ENCODE peak calls at places on chromosomes 4 and X, in six cellular contexts. One of them, this sample, is unnamed.

GRCh38 chrX:128396601-128397000 is 344.4 kb upstream of the ACTRT1 start:
- DNase-seq in cardiac muscle cell: no peak
- DNase-seq in NCI-H510A treated with DMSO at 0.1 percent for 48 hours: no peak
- DNase-seq in T-helper 9 cell: no peak
- DNase-seq in choroid plexus epithelial cell: no peak
- DNase-seq in NCI-H1092 treated with DMSO at 0.1 percent for 48 hours: no peak
- DNase-seq in this sample: no peak

GRCh38 chr4:22667332-22667731 is 25.4 kb upstream of the GBA3 start:
- DNase-seq in cardiac muscle cell: peak; percentile 88
- DNase-seq in NCI-H510A treated with DMSO at 0.1 percent for 48 hours: no peak
- DNase-seq in T-helper 9 cell: no peak
- DNase-seq in choroid plexus epithelial cell: peak; percentile 7
- DNase-seq in NCI-H1092 treated with DMSO at 0.1 percent for 48 hours: no peak
- DNase-seq in this sample: no peak

GRCh38 chrX:9367437-9367836 is 97.4 kb upstream of the TBL1X start:
- DNase-seq in cardiac muscle cell: no peak
- DNase-seq in NCI-H510A treated with DMSO at 0.1 percent for 48 hours: no peak
- DNase-seq in T-helper 9 cell: no peak
- DNase-seq in choroid plexus epithelial cell: no peak
- DNase-seq in NCI-H1092 treated with DMSO at 0.1 percent for 48 hours: no peak
- DNase-seq in this sample: no peak

GRCh38 chrX:38069273-38069672 is 62.9 kb downstream of the SYTL5 start:
- DNase-seq in cardiac muscle cell: no peak
- DNase-seq in NCI-H510A treated with DMSO at 0.1 percent for 48 hours: no peak
- DNase-seq in T-helper 9 cell: no peak
- DNase-seq in choroid plexus epithelial cell: no peak
- DNase-seq in NCI-H1092 treated with DMSO at 0.1 percent for 48 hours: no peak
- DNase-seq in this sample: no peak

GRCh38 chr4:23654791-23655190 is 235.1 kb downstream of the PPARGC1A start:
- DNase-seq in cardiac muscle cell: no peak
- DNase-seq in NCI-H510A treated with DMSO at 0.1 percent for 48 hours: no peak
- DNase-seq in T-helper 9 cell: no peak
- DNase-seq in choroid plexus epithelial cell: peak; percentile 0
- DNase-seq in NCI-H1092 treated with DMSO at 0.1 percent for 48 hours: no peak
- DNase-seq in this sample: no peak

GRCh38 chrX:148582353-148582752 is 81.9 kb downstream of the AFF2 start:
- DNase-seq in cardiac muscle cell: no peak
- DNase-seq in NCI-H510A treated with DMSO at 0.1 percent for 48 hours: no peak
- DNase-seq in T-helper 9 cell: no peak
- DNase-seq in choroid plexus epithelial cell: no peak
- DNase-seq in NCI-H1092 treated with DMSO at 0.1 percent for 48 hours: no peak
- DNase-seq in this sample: no peak

GRCh38 chr4:66475596-66475995 is 805.3 kb upstream of the EPHA5 start:
- DNase-seq in cardiac muscle cell: peak; percentile 29
- DNase-seq in NCI-H510A treated with DMSO at 0.1 percent for 48 hours: no peak
- DNase-seq in T-helper 9 cell: no peak
- DNase-seq in choroid plexus epithelial cell: peak; percentile 36
- DNase-seq in NCI-H1092 treated with DMSO at 0.1 percent for 48 hours: no peak
- DNase-seq in this sample: no peak

GRCh38 chrX:13151806-13152510 is 107.5 kb upstream of the FAM9C start:
- DNase-seq in cardiac muscle cell: peak; percentile 46
- DNase-seq in NCI-H510A treated with DMSO at 0.1 percent for 48 hours: no peak
- DNase-seq in T-helper 9 cell: peak; percentile 13
- DNase-seq in choroid plexus epithelial cell: peak; percentile 51
- DNase-seq in NCI-H1092 treated with DMSO at 0.1 percent for 48 hours: no peak
- DNase-seq in this sample: no peak

GRCh38 chr4:38188631-38189101 is 228.5 kb downstream of the PTTG2 start:
- DNase-seq in cardiac muscle cell: no peak
- DNase-seq in NCI-H510A treated with DMSO at 0.1 percent for 48 hours: no peak
- DNase-seq in T-helper 9 cell: no peak
- DNase-seq in choroid plexus epithelial cell: no peak
- DNase-seq in NCI-H1092 treated with DMSO at 0.1 percent for 48 hours: no peak
- DNase-seq in this sample: no peak

GRCh38 chrX:108091878-108092291 is 307 bp downstream of the ATG4A start:
- DNase-seq in cardiac muscle cell: no peak
- DNase-seq in NCI-H510A treated with DMSO at 0.1 percent for 48 hours: peak; percentile 53
- DNase-seq in T-helper 9 cell: no peak
- DNase-seq in choroid plexus epithelial cell: no peak
- DNase-seq in NCI-H1092 treated with DMSO at 0.1 percent for 48 hours: peak; percentile 35
- DNase-seq in this sample: no peak

GRCh38 chr4:76546282-76547166 is 111.5 kb downstream of the SHROOM3 start:
- DNase-seq in cardiac muscle cell: peak; percentile 85
- DNase-seq in NCI-H510A treated with DMSO at 0.1 percent for 48 hours: peak; percentile 31
- DNase-seq in T-helper 9 cell: no peak
- DNase-seq in choroid plexus epithelial cell: peak; percentile 89
- DNase-seq in NCI-H1092 treated with DMSO at 0.1 percent for 48 hours: no peak
- DNase-seq in this sample: peak; percentile 89

GRCh38 chr4:34615315-34615714 is 1629.0 kb downstream of the ARAP2 start:
- DNase-seq in cardiac muscle cell: no peak
- DNase-seq in NCI-H510A treated with DMSO at 0.1 percent for 48 hours: no peak
- DNase-seq in T-helper 9 cell: no peak
- DNase-seq in choroid plexus epithelial cell: no peak
- DNase-seq in NCI-H1092 treated with DMSO at 0.1 percent for 48 hours: no peak
- DNase-seq in this sample: no peak

GRCh38 chrX:139759637-139760036 is 51.7 kb upstream of the MCF2 start:
- DNase-seq in cardiac muscle cell: peak; percentile 39
- DNase-seq in NCI-H510A treated with DMSO at 0.1 percent for 48 hours: no peak
- DNase-seq in T-helper 9 cell: no peak
- DNase-seq in choroid plexus epithelial cell: peak; percentile 60
- DNase-seq in NCI-H1092 treated with DMSO at 0.1 percent for 48 hours: no peak
- DNase-seq in this sample: no peak

GRCh38 chr4:97942137-97942536 is 201.1 kb downstream of the STPG2 start:
- DNase-seq in cardiac muscle cell: no peak
- DNase-seq in NCI-H510A treated with DMSO at 0.1 percent for 48 hours: no peak
- DNase-seq in T-helper 9 cell: no peak
- DNase-seq in choroid plexus epithelial cell: no peak
- DNase-seq in NCI-H1092 treated with DMSO at 0.1 percent for 48 hours: no peak
- DNase-seq in this sample: no peak

GRCh38 chr4:161642708-161643107 is 521.1 kb downstream of the FSTL5 start:
- DNase-seq in cardiac muscle cell: peak; percentile 7
- DNase-seq in NCI-H510A treated with DMSO at 0.1 percent for 48 hours: no peak
- DNase-seq in T-helper 9 cell: no peak
- DNase-seq in choroid plexus epithelial cell: peak; percentile 33
- DNase-seq in NCI-H1092 treated with DMSO at 0.1 percent for 48 hours: no peak
- DNase-seq in this sample: no peak

GRCh38 chrX:31819455-31819854 is 747.6 kb upstream of the FTHL17 start:
- DNase-seq in cardiac muscle cell: peak; percentile 21
- DNase-seq in NCI-H510A treated with DMSO at 0.1 percent for 48 hours: no peak
- DNase-seq in T-helper 9 cell: no peak
- DNase-seq in choroid plexus epithelial cell: no peak
- DNase-seq in NCI-H1092 treated with DMSO at 0.1 percent for 48 hours: no peak
- DNase-seq in this sample: no peak

GRCh38 chrX:65536291-65536690 is 1.7 kb upstream of the LAS1L start:
- DNase-seq in cardiac muscle cell: no peak
- DNase-seq in NCI-H510A treated with DMSO at 0.1 percent for 48 hours: no peak
- DNase-seq in T-helper 9 cell: no peak
- DNase-seq in choroid plexus epithelial cell: no peak
- DNase-seq in NCI-H1092 treated with DMSO at 0.1 percent for 48 hours: no peak
- DNase-seq in this sample: no peak

GRCh38 chrX:115592997-115593734 is 32.2 kb downstream of the PLS3 start:
- DNase-seq in cardiac muscle cell: peak; percentile 54
- DNase-seq in NCI-H510A treated with DMSO at 0.1 percent for 48 hours: no peak
- DNase-seq in T-helper 9 cell: no peak
- DNase-seq in choroid plexus epithelial cell: peak; percentile 74
- DNase-seq in NCI-H1092 treated with DMSO at 0.1 percent for 48 hours: no peak
- DNase-seq in this sample: no peak

GRCh38 chr4:152663203-152664066 is 16.4 kb downstream of the TMEM154 start:
- DNase-seq in cardiac muscle cell: no peak
- DNase-seq in NCI-H510A treated with DMSO at 0.1 percent for 48 hours: no peak
- DNase-seq in T-helper 9 cell: no peak
- DNase-seq in choroid plexus epithelial cell: peak; percentile 23
- DNase-seq in NCI-H1092 treated with DMSO at 0.1 percent for 48 hours: no peak
- DNase-seq in this sample: no peak

GRCh38 chrX:66622209-66622608 is 16.7 kb downstream of the EDA2R start:
- DNase-seq in cardiac muscle cell: no peak
- DNase-seq in NCI-H510A treated with DMSO at 0.1 percent for 48 hours: no peak
- DNase-seq in T-helper 9 cell: no peak
- DNase-seq in choroid plexus epithelial cell: no peak
- DNase-seq in NCI-H1092 treated with DMSO at 0.1 percent for 48 hours: no peak
- DNase-seq in this sample: no peak

GRCh38 chrX:77564824-77565223 is 117.6 kb downstream of the FGF16 start:
- DNase-seq in cardiac muscle cell: no peak
- DNase-seq in NCI-H510A treated with DMSO at 0.1 percent for 48 hours: no peak
- DNase-seq in T-helper 9 cell: no peak
- DNase-seq in choroid plexus epithelial cell: peak; percentile 13
- DNase-seq in NCI-H1092 treated with DMSO at 0.1 percent for 48 hours: no peak
- DNase-seq in this sample: no peak

GRCh38 chr4:154642361-154642760 is 29.9 kb upstream of the FGG start:
- DNase-seq in cardiac muscle cell: no peak
- DNase-seq in NCI-H510A treated with DMSO at 0.1 percent for 48 hours: no peak
- DNase-seq in T-helper 9 cell: no peak
- DNase-seq in choroid plexus epithelial cell: no peak
- DNase-seq in NCI-H1092 treated with DMSO at 0.1 percent for 48 hours: no peak
- DNase-seq in this sample: no peak

GRCh38 chr4:73187325-73187724 is 71.3 kb downstream of the ANKRD17 start:
- DNase-seq in cardiac muscle cell: peak; percentile 25
- DNase-seq in NCI-H510A treated with DMSO at 0.1 percent for 48 hours: no peak
- DNase-seq in T-helper 9 cell: no peak
- DNase-seq in choroid plexus epithelial cell: peak; percentile 36
- DNase-seq in NCI-H1092 treated with DMSO at 0.1 percent for 48 hours: no peak
- DNase-seq in this sample: no peak

This sample was measured in NCI-H524 treated with DMSO at 0.1 percent for 48 hours.